ENCODE peak calls at places on chromosome 18, in nine cellular contexts. A is fibroblast of lung; K is PC-9; Z is K562; X is colonic mucosa; I is mammary epithelial cell; B is transverse colon; J is pancreas; S is CD4-positive, CD25-positive, alpha-beta regulatory T cell. L is an unnamed sample.
A peak's percentile ranks its signal among the peaks of the same experiment; 100 is the strongest.

GRCh38 chr18:36460324-36460850 is 162.9 kb downstream of the FHOD3 start:
- DNase-seq in A (no peak), K (no peak), Z (no peak), X (no peak), I (no peak), B (no peak), J (no peak), S (no peak), L (no peak)

GRCh38 chr18:36752929-36753865 is 75.6 kb downstream of the TPGS2 start:
- DNase-seq in A (peak; percentile 80), K (no peak), Z (no peak), X (no peak), I (no peak), B (no peak), J (no peak), S (no peak), L (no peak)

GRCh38 chr18:64645753-64646152 is 496.9 kb upstream of the LINC00305 start:
- DNase-seq in A (no peak), K (no peak), Z (no peak), X (no peak), I (no peak), B (no peak), J (no peak), S (no peak), L (no peak)

GRCh38 chr18:33184178-33184577 is 256.3 kb downstream of the CCDC178 start:
- DNase-seq in A (peak; percentile 11), K (no peak), Z (no peak), X (no peak), I (no peak), B (no peak), J (no peak), S (no peak), L (no peak)

GRCh38 chr18:49561377-49562193 is at the start of gene LIPG:
- DNase-seq in A (peak; percentile 84), K (peak; percentile 69), Z (peak; percentile 79), X (peak; percentile 93), I (peak; percentile 97), B (peak; percentile 85), J (peak; percentile 69), S (no peak), L (peak; percentile 73)

GRCh38 chr18:59928201-59928600 is 28.4 kb downstream of the PMAIP1 start:
- DNase-seq in A (no peak), K (no peak), Z (no peak), X (no peak), I (no peak), B (no peak), J (no peak), S (no peak), L (no peak)

GRCh38 chr18:35580748-35581534 is 599 bp upstream of the GALNT1 start:
- DNase-seq in A (peak; percentile 56), K (peak; percentile 35), Z (peak; percentile 59), X (peak; percentile 57), I (peak; percentile 58), B (peak; percentile 60), J (peak; percentile 80), S (peak; percentile 48), L (peak; percentile 75)

GRCh38 chr18:35376393-35376741 is 770 bp downstream of the ZNF396 start:
- DNase-seq in A (no peak), K (no peak), Z (peak; percentile 64), X (peak; percentile 25), I (no peak), B (peak; percentile 51), J (peak; percentile 63), S (no peak), L (no peak)

GRCh38 chr18:36724169-36724568 is 104.6 kb downstream of the TPGS2 start:
- DNase-seq in A (no peak), K (no peak), Z (no peak), X (no peak), I (no peak), B (no peak), J (no peak), S (no peak), L (no peak)

GRCh38 chr18:68735498-68736343 is 20.8 kb upstream of the TMX3 start:
- DNase-seq in A (peak; percentile 58), K (peak; percentile 3), Z (peak; percentile 14), X (no peak), I (peak; percentile 37), B (no peak), J (no peak), S (no peak), L (peak; percentile 72)

GRCh38 chr18:12271376-12272235 is 17.4 kb downstream of the CIDEA start:
- DNase-seq in A (peak; percentile 73), K (peak; percentile 83), Z (peak; percentile 89), X (peak; percentile 81), I (peak; percentile 65), B (peak; percentile 82), J (peak; percentile 89), S (no peak), L (peak; percentile 68)

GRCh38 chr18:74519320-74520095 is 14.8 kb upstream of the CNDP1 start:
- DNase-seq in A (no peak), K (no peak), Z (no peak), X (no peak), I (no peak), B (no peak), J (no peak), S (no peak), L (no peak)

GRCh38 chr18:68928762-68929675 is 131.1 kb downstream of the CCDC102B start:
- DNase-seq in A (no peak), K (no peak), Z (no peak), X (no peak), I (no peak), B (no peak), J (no peak), S (no peak), L (no peak)

GRCh38 chr18:31217038-31217437 is 54.4 kb upstream of the DSC1 start:
- DNase-seq in A (no peak), K (no peak), Z (no peak), X (no peak), I (no peak), B (no peak), J (no peak), S (no peak), L (no peak)

GRCh38 chr18:63505566-63506335 is 29.0 kb downstream of the SERPINB5 start:
- DNase-seq in A (no peak), K (peak; percentile 25), Z (peak; percentile 40), X (peak; percentile 54), I (peak; percentile 72), B (peak; percentile 28), J (no peak), S (no peak), L (peak; percentile 7)

GRCh38 chr18:44723973-44724778 is 43.5 kb downstream of the SETBP1 start:
- DNase-seq in A (no peak), K (no peak), Z (peak; percentile 23), X (no peak), I (no peak), B (no peak), J (no peak), S (no peak), L (no peak)
- H3K4me3 ChIP-seq in A (no peak overlapping the region), K (no peak overlapping the region), Z (no peak overlapping the region), X (no peak overlapping the region), I (no peak overlapping the region), B (no peak overlapping the region), J (no peak overlapping the region), S (no peak overlapping the region), L (no peak overlapping the region)

GRCh38 chr18:44709297-44710117 is 28.8 kb downstream of the SETBP1 start:
- DNase-seq in A (no peak), K (no peak), Z (no peak), X (no peak), I (no peak), B (no peak), J (no peak), S (no peak), L (no peak)
- H3K4me3 ChIP-seq in A (no peak overlapping the region), K (no peak overlapping the region), Z (no peak overlapping the region), X (no peak overlapping the region), I (no peak overlapping the region), B (no peak overlapping the region), J (no peak overlapping the region), S (no peak overlapping the region), L (no peak overlapping the region)

DNA sequence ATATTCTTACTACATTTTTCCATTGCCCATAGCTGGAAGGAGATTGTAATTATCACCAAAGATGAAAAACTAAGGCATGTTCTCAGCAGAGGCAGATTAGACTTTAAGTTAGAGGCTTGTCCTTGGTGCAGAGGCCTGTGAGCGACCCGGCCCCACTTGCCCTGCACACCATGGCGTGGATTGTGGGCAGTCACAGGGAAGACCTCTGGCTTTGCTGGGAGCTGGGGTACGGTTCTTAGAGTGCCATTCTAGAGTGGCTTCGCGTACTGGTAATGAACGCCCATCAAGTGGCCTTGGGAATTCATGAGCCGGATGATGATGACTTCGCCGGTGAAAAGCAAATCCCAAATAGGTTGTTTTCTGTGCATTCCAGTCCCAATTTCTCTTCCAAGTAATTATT is 90.5 kb downstream of the LDLRAD4 start:
- DNase-seq in A (no peak), K (no peak), Z (no peak), X (no peak), I (no peak), B (no peak), J (no peak), S (no peak), L (no peak)
- H3K4me3 ChIP-seq in A (no peak overlapping the region), K (no peak overlapping the region), Z (no peak overlapping the region), X (no peak overlapping the region), I (no peak overlapping the region), B (no peak overlapping the region), J (no peak overlapping the region), S (no peak overlapping the region), L (no peak overlapping the region)

GRCh38 chr18:79395761-79396404 is at the start of gene NFATC1:
- DNase-seq in A (peak; percentile 73), K (no peak), Z (peak; percentile 79), X (peak; percentile 46), I (peak; percentile 36), B (peak; percentile 67), J (peak; percentile 83), S (peak; percentile 72), L (peak; percentile 42)

GRCh38 chr18:79397288-79397829 is 1.6 kb downstream of the NFATC1 start:
- DNase-seq in A (no peak), K (no peak), Z (no peak), X (no peak), I (no peak), B (no peak), J (peak; percentile 21), S (no peak), L (no peak)

GRCh38 chr18:79397830-79398761 is 2.4 kb downstream of the NFATC1 start:
- DNase-seq in A (no peak), K (no peak), Z (no peak), X (no peak), I (no peak), B (no peak), J (peak; percentile 56), S (no peak), L (no peak)

GRCh38 chr18:79395308-79395640 is 456 bp upstream of the NFATC1 start:
- DNase-seq in A (no peak), K (no peak), Z (no peak), X (no peak), I (no peak), B (no peak), J (no peak), S (no peak), L (no peak)

GRCh38 chr18:79396431-79397287 is 929 bp downstream of the NFATC1 start:
- DNase-seq in A (peak; percentile 59), K (no peak), Z (peak; percentile 50), X (peak; percentile 53), I (peak; percentile 21), B (peak; percentile 54), J (peak; percentile 83), S (no peak), L (peak; percentile 30)
- H3K4me3 ChIP-seq in A (peak overlapping the region; percentile 37), K (no peak overlapping the region), Z (peak overlapping the region; percentile 50), X (peak overlapping the region; percentile 42), I (peak overlapping the region; percentile 8), B (peak overlapping the region; percentile 47), J (peak overlapping the region; percentile 43), S (peak overlapping the region; percentile 40), L (peak overlapping the region; percentile 44)

L was measured in foreskin fibroblast.